ENCODE peak calls at places on chromosomes 7 and 10, in seven cellular contexts. One of them, this sample, is unnamed.

GRCh38 chr10:8416755-8417154 is 362.3 kb downstream of the GATA3 start:
- DNase-seq in cardiac muscle cell: no peak
- DNase-seq in kidney epithelial cell: no peak
- DNase-seq in spleen: no peak
- DNase-seq in IMR-90: no peak
- DNase-seq in choroid plexus epithelial cell: no peak
- DNase-seq in testis: no peak
- DNase-seq in this sample: no peak

GRCh38 chr10:44983066-44983894 is 4.7 kb upstream of the DEPP1 start:
- DNase-seq in spleen: no peak
- DNase-seq in IMR-90: no peak
- DNase-seq in choroid plexus epithelial cell: no peak
- DNase-seq in kidney epithelial cell: no peak
- DNase-seq in testis: no peak
- DNase-seq in cardiac muscle cell: no peak
- DNase-seq in this sample: no peak

GRCh38 chr7:148909560-148909959 is 25.5 kb upstream of the EZH2 start:
- DNase-seq in cardiac muscle cell: no peak
- DNase-seq in testis: no peak
- DNase-seq in spleen: no peak
- DNase-seq in choroid plexus epithelial cell: no peak
- DNase-seq in IMR-90: no peak
- DNase-seq in kidney epithelial cell: no peak
- DNase-seq in this sample: no peak

GRCh38 chr10:79182763-79183467 is 114.1 kb downstream of the ZMIZ1 start:
- DNase-seq in spleen: no peak
- DNase-seq in IMR-90: no peak
- DNase-seq in choroid plexus epithelial cell: no peak
- DNase-seq in testis: no peak
- DNase-seq in cardiac muscle cell: no peak
- DNase-seq in kidney epithelial cell: no peak
- DNase-seq in this sample: no peak

GRCh38 chr10:49595713-49596492 is 14.2 kb upstream of the SLC18A3 start:
- DNase-seq in testis: no peak
- DNase-seq in cardiac muscle cell: no peak
- DNase-seq in IMR-90: peak
- DNase-seq in spleen: no peak
- DNase-seq in choroid plexus epithelial cell: no peak
- DNase-seq in kidney epithelial cell: no peak
- DNase-seq in this sample: no peak

GRCh38 chr7:26007510-26007909 is 144.5 kb upstream of the NFE2L3 start:
- DNase-seq in choroid plexus epithelial cell: no peak
- DNase-seq in cardiac muscle cell: peak
- DNase-seq in kidney epithelial cell: no peak
- DNase-seq in spleen: no peak
- DNase-seq in testis: no peak
- DNase-seq in IMR-90: no peak
- DNase-seq in this sample: no peak

GRCh38 chr7:20779041-20779440 is 7.6 kb downstream of the SP8 start:
- DNase-seq in kidney epithelial cell: no peak
- DNase-seq in spleen: no peak
- DNase-seq in IMR-90: no peak
- DNase-seq in testis: no peak
- DNase-seq in choroid plexus epithelial cell: no peak
- DNase-seq in cardiac muscle cell: no peak
- DNase-seq in this sample: no peak

GRCh38 chr7:95501261-95501816 is 15.6 kb downstream of the ASB4 start:
- DNase-seq in IMR-90: no peak
- DNase-seq in testis: no peak
- DNase-seq in cardiac muscle cell: no peak
- DNase-seq in spleen: no peak
- DNase-seq in kidney epithelial cell: no peak
- DNase-seq in choroid plexus epithelial cell: peak
- DNase-seq in this sample: no peak

GRCh38 chr7:128837521-128837921 is 7.3 kb downstream of the FLNC start:
- DNase-seq in cardiac muscle cell: no peak
- DNase-seq in kidney epithelial cell: no peak
- DNase-seq in choroid plexus epithelial cell: no peak
- DNase-seq in IMR-90: no peak
- DNase-seq in spleen: no peak
- DNase-seq in testis: no peak
- DNase-seq in this sample: no peak

GRCh38 chr7:38542156-38542555 is 89.0 kb downstream of the AMPH start:
- DNase-seq in kidney epithelial cell: no peak
- DNase-seq in IMR-90: peak
- DNase-seq in spleen: no peak
- DNase-seq in cardiac muscle cell: no peak
- DNase-seq in choroid plexus epithelial cell: no peak
- DNase-seq in testis: no peak
- DNase-seq in this sample: no peak

GRCh38 chr10:48252354-48252650 is 22.2 kb downstream of the FRMPD2 start:
- DNase-seq in spleen: peak
- DNase-seq in IMR-90: no peak
- DNase-seq in choroid plexus epithelial cell: no peak
- DNase-seq in kidney epithelial cell: no peak
- DNase-seq in testis: no peak
- DNase-seq in cardiac muscle cell: no peak
- DNase-seq in this sample: no peak

GRCh38 chr7:937851-938484 is 16.5 kb downstream of the ADAP1 start:
- DNase-seq in IMR-90: no peak
- DNase-seq in kidney epithelial cell: no peak
- DNase-seq in spleen: peak
- DNase-seq in choroid plexus epithelial cell: no peak
- DNase-seq in cardiac muscle cell: no peak
- DNase-seq in testis: no peak
- DNase-seq in this sample: no peak

GRCh38 chr7:50665403-50666123 is 100.4 kb upstream of the DDC start:
- DNase-seq in spleen: no peak
- DNase-seq in cardiac muscle cell: no peak
- DNase-seq in choroid plexus epithelial cell: peak
- DNase-seq in IMR-90: peak
- DNase-seq in testis: no peak
- DNase-seq in kidney epithelial cell: no peak
- DNase-seq in this sample: no peak

GRCh38 chr10:29929006-29929405 is 130.4 kb downstream of the JCAD start:
- DNase-seq in cardiac muscle cell: no peak
- DNase-seq in choroid plexus epithelial cell: no peak
- DNase-seq in IMR-90: no peak
- DNase-seq in kidney epithelial cell: no peak
- DNase-seq in testis: peak
- DNase-seq in spleen: no peak
- DNase-seq in this sample: no peak

GRCh38 chr10:63523015-63523414 is 1.8 kb downstream of the REEP3 start:
- DNase-seq in spleen: no peak
- DNase-seq in choroid plexus epithelial cell: no peak
- DNase-seq in IMR-90: no peak
- DNase-seq in testis: no peak
- DNase-seq in kidney epithelial cell: no peak
- DNase-seq in cardiac muscle cell: no peak
- DNase-seq in this sample: no peak

GRCh38 chr7:129769866-129770808 is 158.6 kb downstream of the NRF1 start:
- DNase-seq in choroid plexus epithelial cell: no peak
- DNase-seq in spleen: peak
- DNase-seq in kidney epithelial cell: no peak
- DNase-seq in testis: no peak
- DNase-seq in IMR-90: no peak
- DNase-seq in cardiac muscle cell: no peak
- DNase-seq in this sample: no peak

GRCh38 chr10:72334832-72335393 is 19.8 kb downstream of the DNAJB12 start:
- DNase-seq in IMR-90: peak
- DNase-seq in cardiac muscle cell: no peak
- DNase-seq in choroid plexus epithelial cell: peak
- DNase-seq in spleen: peak
- DNase-seq in testis: peak
- DNase-seq in kidney epithelial cell: peak
- DNase-seq in this sample: peak

GRCh38 chr10:9850415-9850814 is 1167.3 kb upstream of the CELF2 start:
- DNase-seq in spleen: no peak
- DNase-seq in choroid plexus epithelial cell: no peak
- DNase-seq in cardiac muscle cell: no peak
- DNase-seq in testis: no peak
- DNase-seq in IMR-90: no peak
- DNase-seq in kidney epithelial cell: no peak
- DNase-seq in this sample: no peak

GRCh38 chr7:103637080-103637479 is 191.1 kb upstream of the SLC26A5 start:
- DNase-seq in choroid plexus epithelial cell: peak
- DNase-seq in cardiac muscle cell: no peak
- DNase-seq in kidney epithelial cell: no peak
- DNase-seq in testis: no peak
- DNase-seq in spleen: no peak
- DNase-seq in IMR-90: peak
- DNase-seq in this sample: no peak

DNA sequence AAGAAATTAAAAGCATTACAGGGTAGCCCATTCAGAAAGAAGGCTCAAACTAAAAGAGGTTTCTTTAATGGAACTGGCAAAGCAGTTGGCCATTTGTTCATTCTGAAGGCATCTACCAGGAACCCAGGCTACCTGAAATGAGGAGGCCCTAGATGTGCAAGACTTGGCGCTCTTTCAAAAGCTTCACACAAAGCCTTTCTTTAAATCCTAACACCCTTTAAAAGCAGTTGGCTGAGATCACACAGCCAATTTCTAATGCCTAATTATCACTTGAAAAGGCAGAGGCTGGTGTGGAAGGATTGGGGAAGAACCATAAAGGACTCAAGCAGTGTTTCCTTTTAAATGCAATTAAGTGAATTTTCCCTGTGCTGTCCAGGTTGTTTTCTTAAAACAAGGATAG is 23.2 kb downstream of the PPP1R17 start:
- DNase-seq in cardiac muscle cell: no peak
- DNase-seq in choroid plexus epithelial cell: no peak
- DNase-seq in spleen: no peak
- DNase-seq in kidney epithelial cell: no peak
- DNase-seq in IMR-90: no peak
- DNase-seq in testis: no peak
- DNase-seq in this sample: no peak
- H3K4me3 ChIP-seq in cardiac muscle cell: no peak
- H3K4me3 ChIP-seq in choroid plexus epithelial cell: no peak
- H3K4me3 ChIP-seq in spleen: no peak
- H3K4me3 ChIP-seq in kidney epithelial cell: no peak
- H3K4me3 ChIP-seq in IMR-90: no peak
- H3K4me3 ChIP-seq in testis: no peak
- H3K4me3 ChIP-seq in this sample: no peak

GRCh38 chr10:71216751-71217265 is 4.4 kb downstream of the UNC5B start:
- DNase-seq in testis: no peak
- DNase-seq in spleen: peak
- DNase-seq in IMR-90: no peak
- DNase-seq in cardiac muscle cell: no peak
- DNase-seq in choroid plexus epithelial cell: peak
- DNase-seq in kidney epithelial cell: no peak
- DNase-seq in this sample: no peak

GRCh38 chr10:71218833-71219120 is 6.4 kb downstream of the UNC5B start:
- DNase-seq in kidney epithelial cell: no peak
- DNase-seq in spleen: no peak
- DNase-seq in IMR-90: no peak
- DNase-seq in testis: no peak
- DNase-seq in cardiac muscle cell: no peak
- DNase-seq in choroid plexus epithelial cell: no peak
- DNase-seq in this sample: no peak

GRCh38 chr10:71219918-71220688 is 7.7 kb downstream of the UNC5B start:
- DNase-seq in cardiac muscle cell: no peak
- DNase-seq in spleen: peak
- DNase-seq in kidney epithelial cell: no peak
- DNase-seq in choroid plexus epithelial cell: no peak
- DNase-seq in IMR-90: no peak
- DNase-seq in testis: no peak
- DNase-seq in this sample: no peak

GRCh38 chr10:71217266-71218045 is 5.1 kb downstream of the UNC5B start:
- DNase-seq in cardiac muscle cell: peak
- DNase-seq in IMR-90: no peak
- DNase-seq in testis: peak
- DNase-seq in kidney epithelial cell: no peak
- DNase-seq in spleen: peak
- DNase-seq in choroid plexus epithelial cell: no peak
- DNase-seq in this sample: no peak

GRCh38 chr10:71218046-71218832 is 5.9 kb downstream of the UNC5B start:
- DNase-seq in spleen: peak
- DNase-seq in kidney epithelial cell: no peak
- DNase-seq in IMR-90: peak
- DNase-seq in cardiac muscle cell: no peak
- DNase-seq in testis: no peak
- DNase-seq in choroid plexus epithelial cell: no peak
- DNase-seq in this sample: no peak
- TF ChIP-seq CTCF in spleen: no peak
- TF ChIP-seq CTCF in kidney epithelial cell: no peak
- TF ChIP-seq CTCF in IMR-90: no peak
- TF ChIP-seq CTCF in cardiac muscle cell: no peak
- TF ChIP-seq CTCF in testis: no peak
- TF ChIP-seq CTCF in choroid plexus epithelial cell: no peak
- TF ChIP-seq CTCF in this sample: no peak

GRCh38 chr7:130909161-130909836 is 175.3 kb upstream of the KLF14 start:
- DNase-seq in choroid plexus epithelial cell: no peak
- DNase-seq in testis: no peak
- DNase-seq in kidney epithelial cell: no peak
- DNase-seq in cardiac muscle cell: no peak
- DNase-seq in spleen: no peak
- DNase-seq in IMR-90: no peak
- DNase-seq in this sample: no peak

GRCh38 chr7:130912086-130912909 is 178.3 kb upstream of the KLF14 start:
- DNase-seq in testis: no peak
- DNase-seq in kidney epithelial cell: no peak
- DNase-seq in choroid plexus epithelial cell: peak
- DNase-seq in IMR-90: peak
- DNase-seq in cardiac muscle cell: no peak
- DNase-seq in spleen: no peak
- DNase-seq in this sample: peak

GRCh38 chr7:130908345-130909160 is 174.5 kb upstream of the KLF14 start:
- DNase-seq in testis: no peak
- DNase-seq in choroid plexus epithelial cell: no peak
- DNase-seq in spleen: no peak
- DNase-seq in kidney epithelial cell: no peak
- DNase-seq in cardiac muscle cell: no peak
- DNase-seq in IMR-90: peak
- DNase-seq in this sample: no peak

GRCh38 chr7:130910949-130911944 is 177.2 kb upstream of the KLF14 start:
- DNase-seq in choroid plexus epithelial cell: peak
- DNase-seq in spleen: no peak
- DNase-seq in testis: no peak
- DNase-seq in cardiac muscle cell: no peak
- DNase-seq in IMR-90: peak
- DNase-seq in kidney epithelial cell: no peak
- DNase-seq in this sample: no peak

GRCh38 chr7:130909881-130910672 is 176.1 kb upstream of the KLF14 start:
- DNase-seq in spleen: no peak
- DNase-seq in kidney epithelial cell: no peak
- DNase-seq in testis: no peak
- DNase-seq in IMR-90: peak
- DNase-seq in cardiac muscle cell: no peak
- DNase-seq in choroid plexus epithelial cell: no peak
- DNase-seq in this sample: no peak
- H3K4me3 ChIP-seq in spleen: no peak
- H3K4me3 ChIP-seq in kidney epithelial cell: peak
- H3K4me3 ChIP-seq in testis: no peak
- H3K4me3 ChIP-seq in IMR-90: peak
- H3K4me3 ChIP-seq in cardiac muscle cell: no peak
- H3K4me3 ChIP-seq in choroid plexus epithelial cell: peak
- H3K4me3 ChIP-seq in this sample: peak

DNA sequence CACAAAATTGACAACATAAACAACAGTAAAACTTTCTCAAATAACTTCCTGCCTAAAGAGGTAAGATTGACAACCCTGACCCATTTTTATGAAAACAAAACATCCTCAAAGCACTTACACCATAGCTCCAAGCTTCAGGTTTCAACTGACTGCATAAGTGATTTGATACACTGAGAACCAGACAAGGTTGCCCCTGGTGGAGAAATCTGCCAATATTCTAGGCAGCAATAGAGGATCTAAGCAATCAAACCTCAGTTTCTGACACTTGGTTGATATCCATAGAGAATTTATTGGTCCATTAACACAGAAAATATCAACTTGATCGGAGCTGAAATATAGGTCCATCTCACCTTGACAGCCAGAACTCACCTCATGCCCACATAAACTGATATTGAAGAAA is 147.8 kb downstream of the ELAPOR2 start:
- DNase-seq in cardiac muscle cell: no peak
- DNase-seq in testis: no peak
- DNase-seq in kidney epithelial cell: no peak
- DNase-seq in spleen: no peak
- DNase-seq in choroid plexus epithelial cell: no peak
- DNase-seq in IMR-90: no peak
- DNase-seq in this sample: no peak
- TF ChIP-seq CTCF in cardiac muscle cell: no peak
- TF ChIP-seq CTCF in testis: no peak
- TF ChIP-seq CTCF in kidney epithelial cell: no peak
- TF ChIP-seq CTCF in spleen: no peak
- TF ChIP-seq CTCF in choroid plexus epithelial cell: no peak
- TF ChIP-seq CTCF in IMR-90: no peak
- TF ChIP-seq CTCF in this sample: peak